ENCODE peak calls at places on chromosomes 1 and 21, in five cellular contexts. B is activated naive CD4-positive, alpha-beta T cell; V is sciatic nerve; C is HFFc6; P is fibroblast of lung. I is an unnamed sample.

GRCh38 chr21:31161157-31161556 is 122.9 kb upstream of the KRTAP19-8 start:
- DNase-seq in B (no peak), V (no peak), C (no peak), P (peak), I (peak)

GRCh38 chr1:223731076-223731770 is 18.9 kb downstream of the CAPN2 start:
- DNase-seq in B (no peak), V (peak), C (peak), P (peak), I (peak)

GRCh38 chr21:40466893-40467483 is 380.0 kb downstream of the DSCAM start:
- DNase-seq in B (no peak), V (no peak), C (peak), P (no peak), I (no peak)

GRCh38 chr1:9069324-9070100 is at the start of gene SLC2A5:
- DNase-seq in B (no peak), V (no peak), C (no peak), P (peak), I (no peak)

GRCh38 chr1:112444269-112444668 is 48.3 kb downstream of the CTTNBP2NL start:
- DNase-seq in B (no peak), V (no peak), C (peak), P (peak), I (peak)

GRCh38 chr1:201053155-201053860 is 29.8 kb upstream of the KIF21B start:
- DNase-seq in B (no peak), V (no peak), C (no peak), P (no peak), I (no peak)

GRCh38 chr1:201108614-201109013 is 3.6 kb downstream of the CACNA1S start:
- DNase-seq in B (no peak), V (no peak), C (no peak), P (no peak), I (no peak)

GRCh38 chr1:30342535-30343141 is 380.7 kb downstream of the MATN1 start:
- DNase-seq in B (no peak), V (no peak), C (no peak), P (no peak), I (no peak)

GRCh38 chr1:26367441-26367840 is 5.1 kb downstream of the ZNF683 start:
- DNase-seq in B (no peak), V (no peak), C (no peak), P (no peak), I (no peak)

GRCh38 chr1:109863699-109864062 is 47.0 kb upstream of the CSF1 start:
- DNase-seq in B (no peak), V (no peak), C (no peak), P (no peak), I (no peak)

GRCh38 chr1:205604825-205605544 is 26.8 kb downstream of the ELK4 start:
- DNase-seq in B (no peak), V (no peak), C (no peak), P (peak), I (no peak)

GRCh38 chr1:53442297-53442696 is 16.9 kb upstream of the DMRTB1 start:
- DNase-seq in B (no peak), V (no peak), C (peak), P (peak), I (no peak)

GRCh38 chr1:64601207-64601606 is 131.3 kb downstream of the CACHD1 start:
- DNase-seq in B (no peak), V (no peak), C (no peak), P (no peak), I (no peak)

GRCh38 chr1:204589409-204590038 is 73.3 kb downstream of the MDM4 start:
- DNase-seq in B (no peak), V (no peak), C (peak), P (no peak), I (peak)

GRCh38 chr1:203361843-203362524 is 11.1 kb upstream of the FMOD start:
- DNase-seq in B (no peak), V (no peak), C (peak), P (peak), I (peak)

GRCh38 chr1:94105957-94106529 is 14.9 kb downstream of the ABCA4 start:
- DNase-seq in B (no peak), V (no peak), C (no peak), P (no peak), I (no peak)

GRCh38 chr1:201184734-201185453 is 5.7 kb upstream of the IGFN1 start:
- DNase-seq in B (no peak), V (no peak), C (peak), P (peak), I (peak)

GRCh38 chr1:18681423-18681835 is 50.8 kb downstream of the PAX7 start:
- DNase-seq in B (no peak), V (no peak), C (peak), P (no peak), I (peak)

GRCh38 chr1:202958544-202959275 is 598 bp upstream of the ADIPOR1 start:
- DNase-seq in B (no peak), V (no peak), C (no peak), P (no peak), I (no peak)

GRCh38 chr1:25631750-25632495 is 15.3 kb downstream of the MAN1C1 start:
- DNase-seq in B (no peak), V (no peak), C (no peak), P (no peak), I (no peak)

GRCh38 chr1:54375331-54376084 is 30.7 kb downstream of the SSBP3 start:
- DNase-seq in B (no peak), V (no peak), C (no peak), P (no peak), I (no peak)

GRCh38 chr21:37184784-37185593 is 82.1 kb downstream of the VPS26C start:
- DNase-seq in B (no peak), V (no peak), C (no peak), P (no peak), I (no peak)

GRCh38 chr1:246448373-246448772 is 58.7 kb downstream of the SMYD3 start:
- DNase-seq in B (no peak), V (no peak), C (no peak), P (no peak), I (no peak)

GRCh38 chr1:154571964-154572288 is 4.3 kb downstream of the CHRNB2 start:
- DNase-seq in B (no peak), V (no peak), C (no peak), P (no peak), I (no peak)

GRCh38 chr1:55209247-55209646 is 5.9 kb downstream of the USP24 start:
- DNase-seq in B (no peak), V (no peak), C (no peak), P (no peak), I (no peak)

GRCh38 chr1:17874665-17875064 is 119.5 kb downstream of the ACTL8 start:
- DNase-seq in B (no peak), V (no peak), C (peak), P (peak), I (peak)

GRCh38 chr1:48329489-48329888 is 107.0 kb downstream of the SLC5A9 start:
- DNase-seq in B (no peak), V (no peak), C (no peak), P (peak), I (no peak)

GRCh38 chr1:45892068-45892785 is 88.8 kb downstream of the MAST2 start:
- DNase-seq in B (no peak), V (no peak), C (peak), P (peak), I (peak)

GRCh38 chr1:163697137-163697536 is 375.4 kb downstream of the NUF2 start:
- DNase-seq in B (no peak), V (no peak), C (no peak), P (no peak), I (no peak)

GRCh38 chr1:48753293-48753692 is 23.4 kb downstream of the BEND5 start:
- DNase-seq in B (no peak), V (no peak), C (no peak), P (no peak), I (no peak)

GRCh38 chr1:109283748-109284600 is 1.0 kb upstream of the PSRC1 start:
- DNase-seq in B (no peak), V (no peak), C (no peak), P (no peak), I (no peak)